ENCODE peak calls at places on chromosomes 16 and 17, in nine cellular contexts. One of them, this sample, is unnamed.

GRCh38 chr16:64983983-64984382 is 137.9 kb downstream of the CDH11 start:
- DNase-seq in ACHN: peak; percentile 71
- DNase-seq in NCI-H460: peak; percentile 72
- DNase-seq in occipital lobe: peak; percentile 7
- DNase-seq in KBM-7: peak; percentile 18
- DNase-seq in NCI-H345: peak; percentile 79
- DNase-seq in iPS DF 6.9: peak; percentile 35
- DNase-seq in T-helper 17 cell: no peak
- DNase-seq in CD8-positive, alpha-beta T cell: no peak
- DNase-seq in this sample: peak; percentile 5

GRCh38 chr17:69367298-69367697 is 40.4 kb upstream of the ABCA5 start:
- DNase-seq in NCI-H345: no peak
- DNase-seq in CD8-positive, alpha-beta T cell: no peak
- DNase-seq in KBM-7: no peak
- DNase-seq in NCI-H460: no peak
- DNase-seq in occipital lobe: no peak
- DNase-seq in T-helper 17 cell: no peak
- DNase-seq in ACHN: no peak
- DNase-seq in iPS DF 6.9: no peak
- DNase-seq in this sample: no peak

GRCh38 chr16:75703341-75703740 is 2.1 kb upstream of the DUXB start:
- DNase-seq in ACHN: peak; percentile 7
- DNase-seq in KBM-7: no peak
- DNase-seq in iPS DF 6.9: no peak
- DNase-seq in T-helper 17 cell: no peak
- DNase-seq in NCI-H460: no peak
- DNase-seq in occipital lobe: no peak
- DNase-seq in NCI-H345: no peak
- DNase-seq in CD8-positive, alpha-beta T cell: no peak
- DNase-seq in this sample: no peak

GRCh38 chr17:47810200-47810821 is 11.3 kb downstream of the OSBPL7 start:
- DNase-seq in NCI-H345: no peak
- DNase-seq in KBM-7: no peak
- DNase-seq in ACHN: peak; percentile 90
- DNase-seq in occipital lobe: no peak
- DNase-seq in CD8-positive, alpha-beta T cell: peak; percentile 29
- DNase-seq in NCI-H460: peak; percentile 81
- DNase-seq in iPS DF 6.9: no peak
- DNase-seq in T-helper 17 cell: no peak
- DNase-seq in this sample: peak; percentile 83

GRCh38 chr16:84689126-84689525 is 10.7 kb upstream of the USP10 start:
- DNase-seq in KBM-7: no peak
- DNase-seq in occipital lobe: no peak
- DNase-seq in ACHN: no peak
- DNase-seq in NCI-H345: no peak
- DNase-seq in CD8-positive, alpha-beta T cell: no peak
- DNase-seq in NCI-H460: no peak
- DNase-seq in iPS DF 6.9: no peak
- DNase-seq in T-helper 17 cell: no peak
- DNase-seq in this sample: peak; percentile 41

GRCh38 chr17:3034578-3034920 is 28.9 kb downstream of the OR1D5 start:
- DNase-seq in NCI-H345: no peak
- DNase-seq in KBM-7: no peak
- DNase-seq in occipital lobe: no peak
- DNase-seq in T-helper 17 cell: no peak
- DNase-seq in CD8-positive, alpha-beta T cell: no peak
- DNase-seq in iPS DF 6.9: no peak
- DNase-seq in NCI-H460: no peak
- DNase-seq in ACHN: no peak
- DNase-seq in this sample: no peak

GRCh38 chr17:59427996-59428395 is 96.5 kb downstream of the YPEL2 start:
- DNase-seq in ACHN: no peak
- DNase-seq in T-helper 17 cell: no peak
- DNase-seq in occipital lobe: peak; percentile 23
- DNase-seq in NCI-H460: no peak
- DNase-seq in iPS DF 6.9: no peak
- DNase-seq in CD8-positive, alpha-beta T cell: no peak
- DNase-seq in KBM-7: no peak
- DNase-seq in NCI-H345: no peak
- DNase-seq in this sample: no peak

GRCh38 chr16:13923703-13924298 is 3.8 kb downstream of the ERCC4 start:
- DNase-seq in KBM-7: peak; percentile 78
- DNase-seq in ACHN: peak; percentile 66
- DNase-seq in iPS DF 6.9: no peak
- DNase-seq in occipital lobe: no peak
- DNase-seq in NCI-H460: peak; percentile 49
- DNase-seq in T-helper 17 cell: no peak
- DNase-seq in CD8-positive, alpha-beta T cell: no peak
- DNase-seq in NCI-H345: peak; percentile 40
- DNase-seq in this sample: no peak

GRCh38 chr16:85027968-85028637 is 508 bp downstream of the KIAA0513 start:
- DNase-seq in KBM-7: no peak
- DNase-seq in NCI-H345: no peak
- DNase-seq in CD8-positive, alpha-beta T cell: peak; percentile 30
- DNase-seq in ACHN: no peak
- DNase-seq in T-helper 17 cell: no peak
- DNase-seq in NCI-H460: no peak
- DNase-seq in iPS DF 6.9: no peak
- DNase-seq in occipital lobe: no peak
- DNase-seq in this sample: no peak

GRCh38 chr16:4752351-4753100 is 14.4 kb downstream of the ZNF500 start:
- DNase-seq in CD8-positive, alpha-beta T cell: no peak
- DNase-seq in NCI-H345: no peak
- DNase-seq in iPS DF 6.9: no peak
- DNase-seq in KBM-7: no peak
- DNase-seq in T-helper 17 cell: no peak
- DNase-seq in occipital lobe: no peak
- DNase-seq in ACHN: no peak
- DNase-seq in NCI-H460: no peak
- DNase-seq in this sample: no peak

GRCh38 chr17:39014044-39014794 is 47.0 kb upstream of the FBXO47 start:
- DNase-seq in NCI-H460: peak; percentile 29
- DNase-seq in NCI-H345: no peak
- DNase-seq in ACHN: peak; percentile 19
- DNase-seq in T-helper 17 cell: no peak
- DNase-seq in occipital lobe: no peak
- DNase-seq in KBM-7: no peak
- DNase-seq in CD8-positive, alpha-beta T cell: no peak
- DNase-seq in iPS DF 6.9: no peak
- DNase-seq in this sample: no peak

GRCh38 chr17:56988901-56989572 is 11.1 kb downstream of the SCPEP1 start:
- DNase-seq in KBM-7: no peak
- DNase-seq in T-helper 17 cell: no peak
- DNase-seq in NCI-H345: no peak
- DNase-seq in iPS DF 6.9: no peak
- DNase-seq in CD8-positive, alpha-beta T cell: no peak
- DNase-seq in occipital lobe: no peak
- DNase-seq in ACHN: no peak
- DNase-seq in NCI-H460: no peak
- DNase-seq in this sample: no peak

GRCh38 chr17:76709077-76709950 is 1.5 kb downstream of the MXRA7 start:
- DNase-seq in iPS DF 6.9: no peak
- DNase-seq in KBM-7: no peak
- DNase-seq in NCI-H345: peak; percentile 35
- DNase-seq in ACHN: peak; percentile 99
- DNase-seq in CD8-positive, alpha-beta T cell: no peak
- DNase-seq in NCI-H460: no peak
- DNase-seq in occipital lobe: peak; percentile 45
- DNase-seq in T-helper 17 cell: no peak
- DNase-seq in this sample: no peak

GRCh38 chr16:86508947-86509758 is 1.2 kb upstream of the FOXF1 start:
- DNase-seq in CD8-positive, alpha-beta T cell: no peak
- DNase-seq in T-helper 17 cell: no peak
- DNase-seq in NCI-H345: no peak
- DNase-seq in occipital lobe: no peak
- DNase-seq in NCI-H460: peak; percentile 29
- DNase-seq in ACHN: peak; percentile 58
- DNase-seq in KBM-7: no peak
- DNase-seq in iPS DF 6.9: no peak
- DNase-seq in this sample: no peak

GRCh38 chr17:304461-304860 is 48.1 kb downstream of the RPH3AL start:
- DNase-seq in iPS DF 6.9: peak; percentile 11
- DNase-seq in occipital lobe: no peak
- DNase-seq in KBM-7: no peak
- DNase-seq in ACHN: no peak
- DNase-seq in NCI-H345: no peak
- DNase-seq in NCI-H460: no peak
- DNase-seq in T-helper 17 cell: no peak
- DNase-seq in CD8-positive, alpha-beta T cell: no peak
- DNase-seq in this sample: no peak

GRCh38 chr16:64615647-64616280 is 506.1 kb downstream of the CDH11 start:
- DNase-seq in CD8-positive, alpha-beta T cell: no peak
- DNase-seq in occipital lobe: no peak
- DNase-seq in iPS DF 6.9: no peak
- DNase-seq in ACHN: no peak
- DNase-seq in NCI-H345: peak; percentile 74
- DNase-seq in T-helper 17 cell: no peak
- DNase-seq in NCI-H460: no peak
- DNase-seq in KBM-7: no peak
- DNase-seq in this sample: no peak

GRCh38 chr16:4918790-4919210 is 18.1 kb downstream of the PPL start:
- DNase-seq in KBM-7: no peak
- DNase-seq in NCI-H460: no peak
- DNase-seq in ACHN: no peak
- DNase-seq in NCI-H345: peak; percentile 85
- DNase-seq in T-helper 17 cell: no peak
- DNase-seq in occipital lobe: no peak
- DNase-seq in CD8-positive, alpha-beta T cell: no peak
- DNase-seq in iPS DF 6.9: no peak
- DNase-seq in this sample: no peak

GRCh38 chr17:37124074-37124824 is 175.5 kb downstream of the AATF start:
- DNase-seq in NCI-H460: no peak
- DNase-seq in KBM-7: peak; percentile 72
- DNase-seq in NCI-H345: no peak
- DNase-seq in occipital lobe: no peak
- DNase-seq in iPS DF 6.9: no peak
- DNase-seq in ACHN: no peak
- DNase-seq in T-helper 17 cell: no peak
- DNase-seq in CD8-positive, alpha-beta T cell: no peak
- DNase-seq in this sample: no peak

GRCh38 chr17:9576521-9577401 is at the start of gene CFAP52:
- DNase-seq in KBM-7: peak; percentile 77
- DNase-seq in CD8-positive, alpha-beta T cell: peak; percentile 72
- DNase-seq in ACHN: peak; percentile 77
- DNase-seq in T-helper 17 cell: peak; percentile 61
- DNase-seq in NCI-H460: peak; percentile 70
- DNase-seq in iPS DF 6.9: peak; percentile 74
- DNase-seq in NCI-H345: peak; percentile 76
- DNase-seq in occipital lobe: peak; percentile 75
- DNase-seq in this sample: no peak

GRCh38 chr16:68784226-68784625 is 47.1 kb downstream of the CDH1 start:
- DNase-seq in KBM-7: no peak
- DNase-seq in iPS DF 6.9: no peak
- DNase-seq in NCI-H460: no peak
- DNase-seq in T-helper 17 cell: no peak
- DNase-seq in occipital lobe: no peak
- DNase-seq in CD8-positive, alpha-beta T cell: no peak
- DNase-seq in ACHN: no peak
- DNase-seq in NCI-H345: no peak
- DNase-seq in this sample: no peak

GRCh38 chr17:49696233-49696761 is 11.5 kb downstream of the SLC35B1 start:
- DNase-seq in iPS DF 6.9: no peak
- DNase-seq in NCI-H345: no peak
- DNase-seq in NCI-H460: no peak
- DNase-seq in CD8-positive, alpha-beta T cell: peak; percentile 62
- DNase-seq in KBM-7: peak; percentile 77
- DNase-seq in occipital lobe: no peak
- DNase-seq in T-helper 17 cell: peak; percentile 11
- DNase-seq in ACHN: no peak
- DNase-seq in this sample: no peak

GRCh38 chr17:51240275-51240674 is 19.6 kb downstream of the MBTD1 start:
- DNase-seq in ACHN: no peak
- DNase-seq in occipital lobe: no peak
- DNase-seq in KBM-7: no peak
- DNase-seq in CD8-positive, alpha-beta T cell: no peak
- DNase-seq in T-helper 17 cell: no peak
- DNase-seq in NCI-H460: no peak
- DNase-seq in NCI-H345: no peak
- DNase-seq in iPS DF 6.9: no peak
- DNase-seq in this sample: no peak

GRCh38 chr17:4101127-4101798 is 41.6 kb downstream of the ZZEF1 start:
- DNase-seq in KBM-7: peak; percentile 18
- DNase-seq in NCI-H460: no peak
- DNase-seq in ACHN: no peak
- DNase-seq in T-helper 17 cell: peak; percentile 21
- DNase-seq in NCI-H345: no peak
- DNase-seq in occipital lobe: no peak
- DNase-seq in iPS DF 6.9: no peak
- DNase-seq in CD8-positive, alpha-beta T cell: no peak
- DNase-seq in this sample: no peak

GRCh38 chr17:20156196-20157077 is 147.3 kb downstream of the SPECC1 start:
- DNase-seq in CD8-positive, alpha-beta T cell: peak; percentile 30
- DNase-seq in occipital lobe: no peak
- DNase-seq in iPS DF 6.9: no peak
- DNase-seq in NCI-H345: peak; percentile 53
- DNase-seq in T-helper 17 cell: peak; percentile 28
- DNase-seq in KBM-7: peak; percentile 30
- DNase-seq in NCI-H460: peak; percentile 18
- DNase-seq in ACHN: peak; percentile 59
- DNase-seq in this sample: peak; percentile 20

GRCh38 chr17:1592751-1593629 is 30.4 kb upstream of the PITPNA start:
- DNase-seq in CD8-positive, alpha-beta T cell: no peak
- DNase-seq in NCI-H460: no peak
- DNase-seq in T-helper 17 cell: no peak
- DNase-seq in occipital lobe: no peak
- DNase-seq in NCI-H345: no peak
- DNase-seq in ACHN: no peak
- DNase-seq in iPS DF 6.9: no peak
- DNase-seq in KBM-7: no peak
- DNase-seq in this sample: no peak

GRCh38 chr17:40313660-40314556 is 4.9 kb downstream of the RARA start:
- DNase-seq in NCI-H345: peak; percentile 57
- DNase-seq in CD8-positive, alpha-beta T cell: no peak
- DNase-seq in iPS DF 6.9: no peak
- DNase-seq in occipital lobe: no peak
- DNase-seq in KBM-7: no peak
- DNase-seq in T-helper 17 cell: no peak
- DNase-seq in NCI-H460: no peak
- DNase-seq in ACHN: peak; percentile 47
- DNase-seq in this sample: no peak

GRCh38 chr17:8072727-8073461 is 14.6 kb downstream of the ALOX12B start:
- DNase-seq in CD8-positive, alpha-beta T cell: peak; percentile 41
- DNase-seq in NCI-H345: no peak
- DNase-seq in ACHN: no peak
- DNase-seq in occipital lobe: no peak
- DNase-seq in T-helper 17 cell: no peak
- DNase-seq in NCI-H460: no peak
- DNase-seq in iPS DF 6.9: no peak
- DNase-seq in KBM-7: no peak
- DNase-seq in this sample: no peak

GRCh38 chr16:85398050-85398451 is 215.1 kb upstream of the GSE1 start:
- DNase-seq in CD8-positive, alpha-beta T cell: no peak
- DNase-seq in ACHN: no peak
- DNase-seq in iPS DF 6.9: no peak
- DNase-seq in NCI-H460: no peak
- DNase-seq in T-helper 17 cell: no peak
- DNase-seq in occipital lobe: no peak
- DNase-seq in KBM-7: no peak
- DNase-seq in NCI-H345: no peak
- DNase-seq in this sample: no peak

GRCh38 chr17:27351741-27352140 is 57.8 kb downstream of the WSB1 start:
- DNase-seq in T-helper 17 cell: no peak
- DNase-seq in NCI-H345: no peak
- DNase-seq in CD8-positive, alpha-beta T cell: no peak
- DNase-seq in iPS DF 6.9: no peak
- DNase-seq in KBM-7: no peak
- DNase-seq in ACHN: no peak
- DNase-seq in NCI-H460: no peak
- DNase-seq in occipital lobe: no peak
- DNase-seq in this sample: no peak

GRCh38 chr16:1990336-1991134 is 765 bp downstream of the SYNGR3 start:
- DNase-seq in T-helper 17 cell: no peak
- DNase-seq in occipital lobe: no peak
- DNase-seq in ACHN: peak; percentile 20
- DNase-seq in CD8-positive, alpha-beta T cell: peak; percentile 61
- DNase-seq in KBM-7: no peak
- DNase-seq in iPS DF 6.9: no peak
- DNase-seq in NCI-H460: no peak
- DNase-seq in NCI-H345: peak; percentile 62
- DNase-seq in this sample: no peak

GRCh38 chr17:77352996-77353395 is 212.2 kb downstream of the SEC14L1 start:
- DNase-seq in occipital lobe: no peak
- DNase-seq in NCI-H460: no peak
- DNase-seq in KBM-7: no peak
- DNase-seq in CD8-positive, alpha-beta T cell: no peak
- DNase-seq in T-helper 17 cell: no peak
- DNase-seq in NCI-H345: no peak
- DNase-seq in iPS DF 6.9: no peak
- DNase-seq in ACHN: no peak
- DNase-seq in this sample: no peak